ENCODE peak calls at places on chromosomes 2 and 18, in six cellular contexts. K is NCI-H1105 treated with DMSO at 0.1 percent for 48 hours; A is T-helper 9 cell; M is CD8-positive, alpha-beta memory T cell; V is putamen; H is stimulated activated CD4-positive, alpha-beta T cell treated with anti-CD3 and anti-CD28 coated beads, Interleukin-1b, Interleukin-23, amount 100 ng/mL, for 4 hours. B is an unnamed sample.

GRCh38 chr2:10120158-10120937 is 2.2 kb upstream of the RRM2 start:
- DNase-seq in K (peak; percentile 92), A (peak; percentile 87), M (peak; percentile 91), V (peak; percentile 70), H (peak; percentile 96), B (peak; percentile 86)

GRCh38 chr2:26330604-26331003 is 15.3 kb upstream of the SELENOI start:
- DNase-seq in K (no peak), A (no peak), M (no peak), V (no peak), H (no peak), B (no peak)

GRCh38 chr2:237743024-237743423 is 55.6 kb upstream of the RBM44 start:
- DNase-seq in K (no peak), A (no peak), M (no peak), V (no peak), H (no peak), B (no peak)

GRCh38 chr2:192230864-192231453 is 36.2 kb upstream of the TMEFF2 start:
- DNase-seq in K (peak; percentile 6), A (no peak), M (no peak), V (no peak), H (no peak), B (no peak)

GRCh38 chr2:46547223-46548102 is 68.1 kb downstream of the TMEM247 start:
- DNase-seq in K (no peak), A (no peak), M (no peak), V (no peak), H (no peak), B (no peak)

GRCh38 chr2:101147971-101148370 is 3.2 kb downstream of the TBC1D8 start:
- DNase-seq in K (no peak), A (no peak), M (no peak), V (no peak), H (no peak), B (no peak)

GRCh38 chr18:41268271-41268670 is 686.8 kb upstream of the PIK3C3 start:
- DNase-seq in K (no peak), A (no peak), M (no peak), V (no peak), H (no peak), B (no peak)

GRCh38 chr2:201452058-201452736 is 657 bp downstream of the STRADB start:
- DNase-seq in K (no peak), A (no peak), M (no peak), V (no peak), H (no peak), B (peak; percentile 25)

GRCh38 chr2:107663632-107664031 is 163.1 kb upstream of the RGPD4 start:
- DNase-seq in K (peak; percentile 96), A (no peak), M (no peak), V (no peak), H (no peak), B (no peak)

GRCh38 chr2:7840651-7841380 is 841.0 kb upstream of the ID2 start:
- DNase-seq in K (no peak), A (no peak), M (no peak), V (no peak), H (no peak), B (no peak)

GRCh38 chr2:72562451-72563153 is 263.2 kb downstream of the EXOC6B start:
- DNase-seq in K (no peak), A (no peak), M (no peak), V (no peak), H (no peak), B (no peak)

GRCh38 chr2:3291750-3292149 is 85.9 kb downstream of the EIPR1 start:
- DNase-seq in K (no peak), A (no peak), M (no peak), V (no peak), H (no peak), B (no peak)

GRCh38 chr2:74738586-74738985 is 84.5 kb downstream of the SEMA4F start:
- DNase-seq in K (no peak), A (no peak), M (no peak), V (no peak), H (no peak), B (no peak)

GRCh38 chr2:40098786-40099470 is 319.9 kb upstream of the THUMPD2 start:
- DNase-seq in K (no peak), A (no peak), M (no peak), V (no peak), H (no peak), B (no peak)

GRCh38 chr18:42414756-42415454 is 459.9 kb downstream of the PIK3C3 start:
- DNase-seq in K (no peak), A (no peak), M (no peak), V (no peak), H (no peak), B (peak; percentile 93)

GRCh38 chr2:238863749-238864206 is 15.9 kb downstream of the TWIST2 start:
- DNase-seq in K (no peak), A (no peak), M (no peak), V (no peak), H (no peak), B (no peak)

GRCh38 chr2:240982821-240983281 is 15.6 kb upstream of the SNED1 start:
- DNase-seq in K (no peak), A (no peak), M (no peak), V (no peak), H (no peak), B (no peak)

GRCh38 chr2:49335546-49335945 is 181.2 kb upstream of the FSHR start:
- DNase-seq in K (peak; percentile 19), A (no peak), M (no peak), V (no peak), H (no peak), B (no peak)

GRCh38 chr2:98739020-98739419 is 8.1 kb upstream of the MGAT4A start:
- DNase-seq in K (no peak), A (no peak), M (no peak), V (no peak), H (no peak), B (no peak)

GRCh38 chr2:110678457-110679336 is 834 bp upstream of the BUB1 start:
- DNase-seq in K (peak; percentile 51), A (no peak), M (no peak), V (peak; percentile 25), H (peak; percentile 6), B (no peak)

GRCh38 chr18:46169464-46169941 is 65.3 kb downstream of the HAUS1 start:
- DNase-seq in K (no peak), A (no peak), M (no peak), V (no peak), H (no peak), B (peak; percentile 89)

GRCh38 chr18:6994053-6994452 is 123.5 kb downstream of the LAMA1 start:
- DNase-seq in K (no peak), A (no peak), M (no peak), V (no peak), H (no peak), B (no peak)

GRCh38 chr18:79068299-79068945 is 772 bp upstream of the ATP9B start:
- DNase-seq in K (no peak), A (no peak), M (peak; percentile 31), V (peak; percentile 13), H (peak; percentile 6), B (no peak)

GRCh38 chr2:212987492-212987891 is 163.9 kb downstream of the IKZF2 start:
- DNase-seq in K (no peak), A (no peak), M (no peak), V (no peak), H (no peak), B (no peak)

GRCh38 chr18:70390366-70391090 is 101.7 kb downstream of the SOCS6 start:
- DNase-seq in K (no peak), A (no peak), M (no peak), V (no peak), H (no peak), B (no peak)

B was measured in renal cortical epithelial cell.